ENCODE peak calls at places on chromosome 11, in five cellular contexts. Z is HT-29, R is AG04450, X is GM23338, U is astrocyte of the spinal cord. K is an unnamed sample.

GRCh38 chr11:33885338-33886005 is 6.4 kb downstream of the LMO2 start:
- DNase-seq in Z (no peak), R (no peak), X (no peak), U (no peak), K (no peak)

GRCh38 chr11:46383974-46384701 is 2.7 kb downstream of the MDK start:
- DNase-seq in Z (no peak), R (no peak), X (no peak), U (no peak), K (no peak)

GRCh38 chr11:98007072-98007471 is 1013.7 kb upstream of the CNTN5 start:
- DNase-seq in Z (no peak), R (no peak), X (no peak), U (no peak), K (no peak)

GRCh38 chr11:28521075-28521474 is 412.9 kb downstream of the METTL15 start:
- DNase-seq in Z (no peak), R (no peak), X (no peak), U (no peak), K (no peak)

GRCh38 chr11:44835979-44836378 is 109.2 kb downstream of the TSPAN18 start:
- DNase-seq in Z (no peak), R (no peak), X (no peak), U (no peak), K (no peak)

GRCh38 chr11:75142714-75143419 is 8.0 kb upstream of the SLCO2B1 start:
- DNase-seq in Z (peak), R (peak), X (peak), U (peak), K (peak)

GRCh38 chr11:47348859-47349258 is 3.6 kb downstream of the MYBPC3 start:
- DNase-seq in Z (peak), R (no peak), X (peak), U (peak), K (no peak)

GRCh38 chr11:11813288-11813962 is 28.3 kb upstream of the USP47 start:
- DNase-seq in Z (peak), R (peak), X (no peak), U (peak), K (no peak)

GRCh38 chr11:86064236-86064803 is 4.6 kb downstream of the PICALM start:
- DNase-seq in Z (no peak), R (no peak), X (no peak), U (no peak), K (no peak)

GRCh38 chr11:66353762-66354161 is 6.3 kb upstream of the B4GAT1 start:
- DNase-seq in Z (no peak), R (no peak), X (no peak), U (no peak), K (no peak)

GRCh38 chr11:94525933-94526332 is 13.7 kb downstream of the C11orf97 start:
- DNase-seq in Z (peak), R (no peak), X (peak), U (peak), K (no peak)

GRCh38 chr11:70826950-70827349 is 425.4 kb downstream of the SHANK2 start:
- DNase-seq in Z (no peak), R (no peak), X (no peak), U (no peak), K (no peak)

GRCh38 chr11:18171377-18172000 is 1.1 kb upstream of the MRGPRX4 start:
- DNase-seq in Z (peak), R (no peak), X (peak), U (no peak), K (no peak)

GRCh38 chr11:14894657-14895598 is 2.9 kb upstream of the CYP2R1 start:
- DNase-seq in Z (no peak), R (no peak), X (no peak), U (peak), K (peak)

GRCh38 chr11:121448431-121448941 is 3.6 kb upstream of the SORL1 start:
- DNase-seq in Z (no peak), R (no peak), X (no peak), U (no peak), K (peak)

GRCh38 chr11:86954288-86955110 is 696 bp downstream of the FZD4 start:
- DNase-seq in Z (peak), R (no peak), X (peak), U (no peak), K (no peak)

GRCh38 chr11:85737738-85738137 is 51.7 kb upstream of the CCDC89 start:
- DNase-seq in Z (no peak), R (no peak), X (no peak), U (no peak), K (no peak)

GRCh38 chr11:11157201-11157600 is 195.8 kb downstream of the CSNK2A3 start:
- DNase-seq in Z (peak), R (no peak), X (peak), U (peak), K (no peak)

GRCh38 chr11:8735094-8735493 is 52.5 kb downstream of the RPL27A start:
- DNase-seq in Z (no peak), R (no peak), X (no peak), U (no peak), K (no peak)

K was measured in SIG-M5.